ENCODE peak calls at places on chromosomes 11 and 22, in nine cellular contexts. Z is heart left ventricle, A is K562, H is uterus, C is prostate gland, T is ovary, O is A549, W is sigmoid colon, F is breast epithelium. R is an unnamed sample.

GRCh38 chr11:61488651-61489291 is 19.8 kb upstream of the LRRC10B start:
- DNase-seq in Z (peak), A (peak), H (peak), C (peak), T (peak), O (no peak), W (no peak), F (peak), R (peak)

GRCh38 chr11:134939905-134940304 is 527.9 kb upstream of the B3GAT1 start:
- DNase-seq in Z (peak), A (peak), H (no peak), C (no peak), T (no peak), O (no peak), W (no peak), F (no peak), R (no peak)

GRCh38 chr11:86129775-86130540 is 61.1 kb upstream of the PICALM start:
- DNase-seq in Z (no peak), A (no peak), H (no peak), C (no peak), T (no peak), O (no peak), W (no peak), F (no peak), R (no peak)

GRCh38 chr11:59778122-59778521 is 22.9 kb downstream of the STX3 start:
- DNase-seq in Z (no peak), A (no peak), H (no peak), C (no peak), T (no peak), O (peak), W (no peak), F (no peak), R (peak)

GRCh38 chr22:22059476-22060002 is 77.0 kb upstream of the TOP3B start:
- DNase-seq in Z (no peak), A (no peak), H (no peak), C (no peak), T (no peak), O (no peak), W (no peak), F (no peak), R (no peak)

GRCh38 chr11:57294225-57295131 is 30.3 kb downstream of the TNKS1BP1 start:
- DNase-seq in Z (no peak), A (no peak), H (no peak), C (peak), T (no peak), O (no peak), W (no peak), F (peak), R (peak)

GRCh38 chr11:130760515-130761125 is 155.7 kb downstream of the SNX19 start:
- DNase-seq in Z (no peak), A (no peak), H (no peak), C (no peak), T (no peak), O (no peak), W (no peak), F (no peak), R (no peak)

GRCh38 chr11:28559497-28559896 is 451.3 kb downstream of the METTL15 start:
- DNase-seq in Z (no peak), A (no peak), H (no peak), C (no peak), T (no peak), O (no peak), W (no peak), F (no peak), R (no peak)

GRCh38 chr11:102309621-102310541 is 7.4 kb upstream of the BIRC3 start:
- DNase-seq in Z (no peak), A (peak), H (no peak), C (no peak), T (no peak), O (peak), W (no peak), F (no peak), R (no peak)
- TF ChIP-seq CTCF in Z (peak), A (peak), H (no peak), C (no peak), T (no peak), O (peak), W (no peak), F (no peak), R (no peak)

GRCh38 chr11:65538915-65539374 is 14.1 kb downstream of the SCYL1 start:
- DNase-seq in Z (no peak), A (no peak), H (no peak), C (no peak), T (no peak), O (no peak), W (no peak), F (no peak), R (no peak)
- TF ChIP-seq POLR2A in Z (no peak), A (no peak), H (no peak), C (no peak), T (no peak), O (no peak), W (no peak), F (no peak), R (no peak)

DNA sequence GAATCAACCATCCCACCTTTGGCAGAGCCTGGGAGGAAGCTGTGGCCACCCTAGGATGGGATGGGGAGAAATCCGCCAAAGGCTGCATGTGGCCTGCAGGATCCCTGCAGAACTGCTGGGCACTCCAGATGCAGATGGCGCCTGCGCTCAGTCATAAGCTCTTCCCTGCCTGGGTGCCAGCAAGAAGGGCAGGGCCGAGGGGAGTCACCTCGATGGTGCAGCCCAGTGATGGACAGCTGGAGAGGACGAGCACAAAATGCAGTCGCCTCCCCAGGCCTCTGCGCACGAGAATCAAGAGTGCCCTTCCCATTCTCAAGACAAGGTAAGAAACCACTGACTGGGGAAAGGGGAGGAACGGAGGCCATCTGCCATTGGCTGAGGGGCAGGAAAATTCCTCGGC is 693.6 kb downstream of the TBC1D22A start:
- DNase-seq in Z (no peak), A (no peak), H (no peak), C (no peak), T (no peak), O (no peak), W (no peak), F (no peak), R (no peak)
- TF ChIP-seq CTCF in Z (no peak), A (no peak), H (no peak), C (no peak), T (no peak), O (no peak), W (no peak), F (no peak), R (no peak)

DNA sequence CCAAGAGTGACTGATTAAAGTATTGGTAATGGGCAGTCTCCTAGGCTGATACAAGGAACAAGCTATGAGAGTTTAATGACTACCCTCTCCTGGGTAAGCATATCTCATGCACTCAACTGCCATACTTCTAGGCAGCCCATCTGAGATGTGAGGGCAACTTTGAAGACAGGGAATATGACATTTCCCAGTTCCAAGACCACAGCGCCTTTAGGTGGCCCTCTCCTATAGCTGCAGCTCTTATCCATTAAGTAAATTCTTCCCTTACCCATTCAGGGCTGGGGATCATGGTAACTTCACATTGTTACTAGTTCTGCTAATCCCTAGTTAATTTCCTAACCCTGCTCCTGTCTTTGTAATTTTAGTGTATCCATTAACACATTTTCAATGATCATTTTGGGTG is 157.3 kb upstream of the CTSC start:
- DNase-seq in Z (no peak), A (peak), H (no peak), C (no peak), T (no peak), O (peak), W (no peak), F (no peak), R (no peak)
- TF ChIP-seq POLR2A in Z (no peak), A (no peak), H (no peak), C (no peak), T (no peak), O (no peak), W (no peak), F (no peak), R (no peak)

GRCh38 chr11:22730319-22730718 is 63.9 kb downstream of the GAS2 start:
- DNase-seq in Z (no peak), A (no peak), H (no peak), C (no peak), T (no peak), O (peak), W (no peak), F (no peak), R (no peak)
- TF ChIP-seq CTCF in Z (peak), A (no peak), H (no peak), C (no peak), T (no peak), O (no peak), W (no peak), F (no peak), R (no peak)

DNA sequence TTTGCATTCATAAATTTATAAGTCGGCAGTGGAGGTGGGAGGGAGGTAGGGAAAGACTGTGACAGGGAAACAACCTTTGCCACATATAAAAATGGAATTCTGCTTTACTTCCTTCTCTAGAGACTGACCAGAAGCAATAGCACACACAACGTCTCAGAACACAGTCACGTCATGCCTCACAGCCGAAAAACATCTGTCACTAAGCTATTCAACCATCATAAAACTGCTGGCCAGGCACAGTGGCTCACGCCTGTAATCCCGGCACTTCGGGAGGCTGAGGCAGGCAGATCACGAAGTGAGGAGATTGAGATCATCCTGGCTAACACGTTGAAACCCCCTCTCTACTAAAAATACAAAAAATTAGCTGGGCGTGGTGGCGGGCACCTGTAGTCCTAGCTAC is 101.0 kb upstream of the CHRM4 start:
- DNase-seq in Z (peak), A (no peak), H (peak), C (no peak), T (no peak), O (no peak), W (peak), F (no peak), R (no peak)
- TF ChIP-seq POLR2A in Z (no peak), A (no peak), H (no peak), C (no peak), T (no peak), O (no peak), W (no peak), F (no peak), R (no peak)

GRCh38 chr22:28711820-28712777 is 29.5 kb downstream of the CHEK2 start:
- DNase-seq in Z (no peak), A (no peak), H (peak), C (no peak), T (no peak), O (peak), W (no peak), F (no peak), R (peak)

GRCh38 chr22:28711341-28711740 is 30.3 kb downstream of the CHEK2 start:
- DNase-seq in Z (no peak), A (no peak), H (no peak), C (no peak), T (no peak), O (no peak), W (no peak), F (no peak), R (no peak)

GRCh38 chr22:28710112-28710888 is 30.7 kb upstream of the TTC28 start:
- DNase-seq in Z (no peak), A (no peak), H (no peak), C (no peak), T (no peak), O (peak), W (no peak), F (no peak), R (no peak)

GRCh38 chr22:28714043-28714442 is 27.6 kb downstream of the CHEK2 start:
- DNase-seq in Z (no peak), A (no peak), H (no peak), C (no peak), T (no peak), O (no peak), W (no peak), F (no peak), R (no peak)

GRCh38 chr22:28710889-28711285 is 30.7 kb downstream of the CHEK2 start:
- DNase-seq in Z (no peak), A (no peak), H (no peak), C (no peak), T (no peak), O (no peak), W (no peak), F (no peak), R (no peak)
- TF ChIP-seq CTCF in Z (no peak), A (no peak), H (no peak), C (no peak), T (no peak), O (no peak), W (no peak), F (no peak), R (no peak)